ENCODE peak calls at places on chromosomes 7 and 10, in nine cellular contexts. X is activated naive CD4-positive, alpha-beta T cell; P is NCI-H1092; L is amniotic stem cell; J is Daoy; B is HL-60; V is lower lobe of right lung; W is EL; E is GM10248. Y is an unnamed sample.

GRCh38 chr7:132655071-132655761 is 78.9 kb upstream of the PLXNA4 start:
- DNase-seq in X (peak), P (no peak), L (no peak), J (peak), B (peak), V (peak), W (peak), E (no peak), Y (no peak)

GRCh38 chr10:21336476-21337170 is 188.9 kb downstream of the SKIDA1 start:
- DNase-seq in X (no peak), P (no peak), L (peak), J (peak), B (no peak), V (no peak), W (peak), E (no peak), Y (no peak)

GRCh38 chr7:131945313-131945831 is 388.9 kb upstream of the PODXL start:
- DNase-seq in X (no peak), P (peak), L (peak), J (peak), B (peak), V (peak), W (peak), E (peak), Y (no peak)

GRCh38 chr10:28367865-28368541 is 65.1 kb upstream of the MPP7 start:
- DNase-seq in X (peak), P (no peak), L (no peak), J (peak), B (peak), V (peak), W (peak), E (peak), Y (no peak)

GRCh38 chr10:96850825-96851224 is 18.7 kb downstream of the LCOR start:
- DNase-seq in X (no peak), P (no peak), L (peak), J (no peak), B (no peak), V (no peak), W (peak), E (no peak), Y (no peak)

GRCh38 chr7:34457329-34457728 is 200.7 kb upstream of the NPSR1 start:
- DNase-seq in X (no peak), P (no peak), L (no peak), J (no peak), B (no peak), V (no peak), W (no peak), E (no peak), Y (no peak)

GRCh38 chr7:140917258-140917657 is 7.5 kb downstream of the BRAF start:
- DNase-seq in X (no peak), P (no peak), L (no peak), J (no peak), B (peak), V (no peak), W (no peak), E (no peak), Y (no peak)

GRCh38 chr7:121002755-121003114 is 14.2 kb downstream of the CPED1 start:
- DNase-seq in X (no peak), P (no peak), L (no peak), J (no peak), B (no peak), V (no peak), W (peak), E (no peak), Y (no peak)

GRCh38 chr10:12780634-12781601 is 220.6 kb downstream of the CCDC3 start:
- DNase-seq in X (no peak), P (no peak), L (no peak), J (no peak), B (no peak), V (no peak), W (no peak), E (no peak), Y (no peak)

GRCh38 chr10:128008521-128009250 is 101.8 kb downstream of the PTPRE start:
- DNase-seq in X (no peak), P (no peak), L (no peak), J (no peak), B (no peak), V (no peak), W (no peak), E (no peak), Y (no peak)

GRCh38 chr7:94421711-94422110 is 27.0 kb downstream of the COL1A2 start:
- DNase-seq in X (no peak), P (no peak), L (no peak), J (no peak), B (no peak), V (no peak), W (no peak), E (no peak), Y (no peak)

GRCh38 chr10:64101611-64102263 is 580.5 kb downstream of the REEP3 start:
- DNase-seq in X (no peak), P (no peak), L (no peak), J (no peak), B (no peak), V (no peak), W (no peak), E (no peak), Y (no peak)

GRCh38 chr7:151876899-151877777 is at the start of gene PRKAG2:
- DNase-seq in X (peak), P (peak), L (no peak), J (peak), B (peak), V (peak), W (peak), E (peak), Y (no peak)

GRCh38 chr10:96683065-96683464 is 37.2 kb downstream of the PIK3AP1 start:
- DNase-seq in X (no peak), P (no peak), L (no peak), J (no peak), B (no peak), V (no peak), W (peak), E (no peak), Y (no peak)

GRCh38 chr10:794382-794956 is 105.0 kb upstream of the DIP2C start:
- DNase-seq in X (no peak), P (no peak), L (no peak), J (no peak), B (no peak), V (no peak), W (peak), E (no peak), Y (no peak)